ENCODE peak calls at places on chromosome 21, in nine cellular contexts. One of them, this sample, is unnamed.

GRCh38 chr21:32834825-32835224 is 63.3 kb upstream of the PAXBP1 start:
- DNase-seq in esophagus muscularis mucosa: peak; percentile 86
- DNase-seq in heart left ventricle: no peak
- DNase-seq in sigmoid colon: no peak
- DNase-seq in breast epithelium: no peak
- DNase-seq in stomach: no peak
- DNase-seq in transverse colon: no peak
- DNase-seq in tibial nerve: no peak
- DNase-seq in right lobe of liver: no peak
- DNase-seq in this sample: no peak

GRCh38 chr21:39802226-39802625 is 57.2 kb downstream of the IGSF5 start:
- DNase-seq in esophagus muscularis mucosa: no peak
- DNase-seq in heart left ventricle: no peak
- DNase-seq in sigmoid colon: no peak
- DNase-seq in breast epithelium: no peak
- DNase-seq in stomach: no peak
- DNase-seq in transverse colon: no peak
- DNase-seq in tibial nerve: no peak
- DNase-seq in right lobe of liver: no peak
- DNase-seq in this sample: no peak

GRCh38 chr21:41715649-41716321 is 51.1 kb downstream of the RIPK4 start:
- DNase-seq in esophagus muscularis mucosa: no peak
- DNase-seq in heart left ventricle: no peak
- DNase-seq in sigmoid colon: no peak
- DNase-seq in breast epithelium: peak; percentile 60
- DNase-seq in stomach: no peak
- DNase-seq in transverse colon: peak; percentile 73
- DNase-seq in tibial nerve: no peak
- DNase-seq in right lobe of liver: peak; percentile 63
- DNase-seq in this sample: no peak

GRCh38 chr21:29477941-29478340 is 179.2 kb downstream of the BACH1 start:
- DNase-seq in esophagus muscularis mucosa: no peak
- DNase-seq in heart left ventricle: no peak
- DNase-seq in sigmoid colon: no peak
- DNase-seq in breast epithelium: no peak
- DNase-seq in stomach: no peak
- DNase-seq in transverse colon: no peak
- DNase-seq in tibial nerve: no peak
- DNase-seq in right lobe of liver: no peak
- DNase-seq in this sample: no peak

GRCh38 chr21:21163904-21164303 is 165.7 kb downstream of the NCAM2 start:
- DNase-seq in esophagus muscularis mucosa: no peak
- DNase-seq in heart left ventricle: peak; percentile 39
- DNase-seq in sigmoid colon: peak; percentile 70
- DNase-seq in breast epithelium: peak; percentile 27
- DNase-seq in stomach: peak; percentile 26
- DNase-seq in transverse colon: peak; percentile 40
- DNase-seq in tibial nerve: peak; percentile 24
- DNase-seq in right lobe of liver: no peak
- DNase-seq in this sample: no peak

GRCh38 chr21:45253180-45253579 is 34.5 kb downstream of the POFUT2 start:
- DNase-seq in esophagus muscularis mucosa: peak; percentile 81
- DNase-seq in heart left ventricle: no peak
- DNase-seq in sigmoid colon: no peak
- DNase-seq in breast epithelium: no peak
- DNase-seq in stomach: no peak
- DNase-seq in transverse colon: no peak
- DNase-seq in tibial nerve: no peak
- DNase-seq in right lobe of liver: no peak
- DNase-seq in this sample: peak; percentile 41

GRCh38 chr21:36695283-36695634 is 3.7 kb upstream of the SIM2 start:
- DNase-seq in esophagus muscularis mucosa: no peak
- DNase-seq in heart left ventricle: no peak
- DNase-seq in sigmoid colon: no peak
- DNase-seq in breast epithelium: no peak
- DNase-seq in stomach: no peak
- DNase-seq in transverse colon: no peak
- DNase-seq in tibial nerve: no peak
- DNase-seq in right lobe of liver: no peak
- DNase-seq in this sample: no peak

GRCh38 chr21:34703566-34703965 is 34.8 kb downstream of the CLIC6 start:
- DNase-seq in esophagus muscularis mucosa: no peak
- DNase-seq in heart left ventricle: no peak
- DNase-seq in sigmoid colon: no peak
- DNase-seq in breast epithelium: no peak
- DNase-seq in stomach: no peak
- DNase-seq in transverse colon: no peak
- DNase-seq in tibial nerve: no peak
- DNase-seq in right lobe of liver: no peak
- DNase-seq in this sample: no peak

GRCh38 chr21:16708431-16708830 is 804.4 kb upstream of the CXADR start:
- DNase-seq in esophagus muscularis mucosa: no peak
- DNase-seq in heart left ventricle: no peak
- DNase-seq in sigmoid colon: no peak
- DNase-seq in breast epithelium: no peak
- DNase-seq in stomach: no peak
- DNase-seq in transverse colon: no peak
- DNase-seq in tibial nerve: no peak
- DNase-seq in right lobe of liver: no peak
- DNase-seq in this sample: no peak

GRCh38 chr21:45542242-45542666 is at the start of gene SLC19A1:
- DNase-seq in esophagus muscularis mucosa: no peak
- DNase-seq in heart left ventricle: peak; percentile 65
- DNase-seq in sigmoid colon: peak; percentile 77
- DNase-seq in breast epithelium: peak; percentile 24
- DNase-seq in stomach: peak; percentile 79
- DNase-seq in transverse colon: peak; percentile 78
- DNase-seq in tibial nerve: no peak
- DNase-seq in right lobe of liver: peak; percentile 79
- DNase-seq in this sample: peak; percentile 96

GRCh38 chr21:41346758-41347157 is 15.1 kb upstream of the MX2 start:
- DNase-seq in esophagus muscularis mucosa: no peak
- DNase-seq in heart left ventricle: no peak
- DNase-seq in sigmoid colon: no peak
- DNase-seq in breast epithelium: no peak
- DNase-seq in stomach: no peak
- DNase-seq in transverse colon: no peak
- DNase-seq in tibial nerve: no peak
- DNase-seq in right lobe of liver: no peak
- DNase-seq in this sample: no peak

GRCh38 chr21:28485301-28486022 is 507.2 kb downstream of the LTN1 start:
- DNase-seq in esophagus muscularis mucosa: no peak
- DNase-seq in heart left ventricle: no peak
- DNase-seq in sigmoid colon: no peak
- DNase-seq in breast epithelium: no peak
- DNase-seq in stomach: no peak
- DNase-seq in transverse colon: no peak
- DNase-seq in tibial nerve: no peak
- DNase-seq in right lobe of liver: no peak
- DNase-seq in this sample: no peak

GRCh38 chr21:42219606-42220137 is 732 bp downstream of the ABCG1 start:
- DNase-seq in esophagus muscularis mucosa: no peak
- DNase-seq in heart left ventricle: no peak
- DNase-seq in sigmoid colon: peak; percentile 81
- DNase-seq in breast epithelium: no peak
- DNase-seq in stomach: peak; percentile 31
- DNase-seq in transverse colon: peak; percentile 38
- DNase-seq in tibial nerve: no peak
- DNase-seq in right lobe of liver: peak; percentile 51
- DNase-seq in this sample: peak; percentile 92

GRCh38 chr21:42621828-42622199 is 31.6 kb upstream of the PDE9A start:
- DNase-seq in esophagus muscularis mucosa: no peak
- DNase-seq in heart left ventricle: no peak
- DNase-seq in sigmoid colon: no peak
- DNase-seq in breast epithelium: no peak
- DNase-seq in stomach: no peak
- DNase-seq in transverse colon: no peak
- DNase-seq in tibial nerve: no peak
- DNase-seq in right lobe of liver: no peak
- DNase-seq in this sample: peak; percentile 4

GRCh38 chr21:33028759-33029511 is 3.2 kb downstream of the OLIG2 start:
- DNase-seq in esophagus muscularis mucosa: no peak
- DNase-seq in heart left ventricle: no peak
- DNase-seq in sigmoid colon: peak; percentile 62
- DNase-seq in breast epithelium: no peak
- DNase-seq in stomach: no peak
- DNase-seq in transverse colon: no peak
- DNase-seq in tibial nerve: no peak
- DNase-seq in right lobe of liver: no peak
- DNase-seq in this sample: no peak

GRCh38 chr21:31837613-31838390 is 35.0 kb upstream of the HUNK start:
- DNase-seq in esophagus muscularis mucosa: no peak
- DNase-seq in heart left ventricle: no peak
- DNase-seq in sigmoid colon: no peak
- DNase-seq in breast epithelium: no peak
- DNase-seq in stomach: no peak
- DNase-seq in transverse colon: no peak
- DNase-seq in tibial nerve: no peak
- DNase-seq in right lobe of liver: no peak
- DNase-seq in this sample: no peak

GRCh38 chr21:29196021-29196663 is 65.7 kb downstream of the MAP3K7CL start:
- DNase-seq in esophagus muscularis mucosa: no peak
- DNase-seq in heart left ventricle: peak; percentile 56
- DNase-seq in sigmoid colon: peak; percentile 66
- DNase-seq in breast epithelium: no peak
- DNase-seq in stomach: peak; percentile 53
- DNase-seq in transverse colon: peak; percentile 51
- DNase-seq in tibial nerve: no peak
- DNase-seq in right lobe of liver: no peak
- DNase-seq in this sample: no peak

GRCh38 chr21:27772816-27773215 is 805.9 kb upstream of the ADAMTS5 start:
- DNase-seq in esophagus muscularis mucosa: no peak
- DNase-seq in heart left ventricle: no peak
- DNase-seq in sigmoid colon: no peak
- DNase-seq in breast epithelium: no peak
- DNase-seq in stomach: no peak
- DNase-seq in transverse colon: no peak
- DNase-seq in tibial nerve: no peak
- DNase-seq in right lobe of liver: no peak
- DNase-seq in this sample: no peak

GRCh38 chr21:28943631-28944030 is 49.0 kb downstream of the LTN1 start:
- DNase-seq in esophagus muscularis mucosa: no peak
- DNase-seq in heart left ventricle: no peak
- DNase-seq in sigmoid colon: no peak
- DNase-seq in breast epithelium: no peak
- DNase-seq in stomach: no peak
- DNase-seq in transverse colon: no peak
- DNase-seq in tibial nerve: no peak
- DNase-seq in right lobe of liver: no peak
- DNase-seq in this sample: no peak

GRCh38 chr21:38733973-38734546 is 71.7 kb upstream of the ETS2 start:
- DNase-seq in esophagus muscularis mucosa: peak; percentile 98
- DNase-seq in heart left ventricle: peak; percentile 85
- DNase-seq in sigmoid colon: peak; percentile 92
- DNase-seq in breast epithelium: peak; percentile 78
- DNase-seq in stomach: peak; percentile 89
- DNase-seq in transverse colon: peak; percentile 93
- DNase-seq in tibial nerve: peak; percentile 94
- DNase-seq in right lobe of liver: peak; percentile 88
- DNase-seq in this sample: peak; percentile 94
- TF ChIP-seq POLR2A in esophagus muscularis mucosa: no peak
- TF ChIP-seq POLR2A in heart left ventricle: no peak
- TF ChIP-seq POLR2A in sigmoid colon: no peak
- TF ChIP-seq POLR2A in breast epithelium: no peak
- TF ChIP-seq POLR2A in stomach: no peak
- TF ChIP-seq POLR2A in transverse colon: no peak
- TF ChIP-seq POLR2A in tibial nerve: no peak
- TF ChIP-seq POLR2A in right lobe of liver: no peak
- TF ChIP-seq POLR2A in this sample: no peak

GRCh38 chr21:26487981-26488480 is 85.1 kb downstream of the CYYR1 start:
- DNase-seq in esophagus muscularis mucosa: no peak
- DNase-seq in heart left ventricle: no peak
- DNase-seq in sigmoid colon: no peak
- DNase-seq in breast epithelium: no peak
- DNase-seq in stomach: no peak
- DNase-seq in transverse colon: no peak
- DNase-seq in tibial nerve: no peak
- DNase-seq in right lobe of liver: no peak
- DNase-seq in this sample: no peak

GRCh38 chr21:26490771-26491170 is 82.3 kb downstream of the CYYR1 start:
- DNase-seq in esophagus muscularis mucosa: no peak
- DNase-seq in heart left ventricle: no peak
- DNase-seq in sigmoid colon: no peak
- DNase-seq in breast epithelium: no peak
- DNase-seq in stomach: no peak
- DNase-seq in transverse colon: no peak
- DNase-seq in tibial nerve: no peak
- DNase-seq in right lobe of liver: no peak
- DNase-seq in this sample: no peak

GRCh38 chr21:26495283-26495849 is 77.7 kb downstream of the CYYR1 start:
- DNase-seq in esophagus muscularis mucosa: no peak
- DNase-seq in heart left ventricle: no peak
- DNase-seq in sigmoid colon: no peak
- DNase-seq in breast epithelium: no peak
- DNase-seq in stomach: no peak
- DNase-seq in transverse colon: no peak
- DNase-seq in tibial nerve: no peak
- DNase-seq in right lobe of liver: no peak
- DNase-seq in this sample: no peak

GRCh38 chr21:26491663-26492062 is 81.4 kb downstream of the CYYR1 start:
- DNase-seq in esophagus muscularis mucosa: no peak
- DNase-seq in heart left ventricle: no peak
- DNase-seq in sigmoid colon: no peak
- DNase-seq in breast epithelium: no peak
- DNase-seq in stomach: no peak
- DNase-seq in transverse colon: no peak
- DNase-seq in tibial nerve: no peak
- DNase-seq in right lobe of liver: no peak
- DNase-seq in this sample: no peak

GRCh38 chr21:26489781-26490180 is 83.3 kb downstream of the CYYR1 start:
- DNase-seq in esophagus muscularis mucosa: no peak
- DNase-seq in heart left ventricle: no peak
- DNase-seq in sigmoid colon: no peak
- DNase-seq in breast epithelium: no peak
- DNase-seq in stomach: no peak
- DNase-seq in transverse colon: no peak
- DNase-seq in tibial nerve: no peak
- DNase-seq in right lobe of liver: no peak
- DNase-seq in this sample: no peak
- TF ChIP-seq CTCF in esophagus muscularis mucosa: no peak
- TF ChIP-seq CTCF in heart left ventricle: no peak
- TF ChIP-seq CTCF in sigmoid colon: no peak
- TF ChIP-seq CTCF in breast epithelium: no peak
- TF ChIP-seq CTCF in stomach: no peak
- TF ChIP-seq CTCF in transverse colon: no peak
- TF ChIP-seq CTCF in tibial nerve: no peak
- TF ChIP-seq CTCF in right lobe of liver: no peak
- TF ChIP-seq CTCF in this sample: no peak

GRCh38 chr21:46661627-46662366 is 26.3 kb downstream of the PRMT2 start:
- DNase-seq in esophagus muscularis mucosa: no peak
- DNase-seq in heart left ventricle: no peak
- DNase-seq in sigmoid colon: no peak
- DNase-seq in breast epithelium: no peak
- DNase-seq in stomach: no peak
- DNase-seq in transverse colon: no peak
- DNase-seq in tibial nerve: no peak
- DNase-seq in right lobe of liver: no peak
- DNase-seq in this sample: no peak
- H3K4me3 ChIP-seq in esophagus muscularis mucosa: peak overlapping the region; percentile 56
- H3K4me3 ChIP-seq in heart left ventricle: peak overlapping the region; percentile 34
- H3K4me3 ChIP-seq in sigmoid colon: peak overlapping the region; percentile 44
- H3K4me3 ChIP-seq in breast epithelium: peak overlapping the region; percentile 16
- H3K4me3 ChIP-seq in stomach: peak overlapping the region; percentile 27
- H3K4me3 ChIP-seq in transverse colon: peak overlapping the region; percentile 28
- H3K4me3 ChIP-seq in tibial nerve: peak overlapping the region; percentile 34
- H3K4me3 ChIP-seq in right lobe of liver: no peak overlapping the region
- H3K4me3 ChIP-seq in this sample: no peak overlapping the region

GRCh38 chr21:43775795-43776430 is at the start of gene CSTB:
- DNase-seq in esophagus muscularis mucosa: peak; percentile 95
- DNase-seq in heart left ventricle: peak; percentile 89
- DNase-seq in sigmoid colon: peak; percentile 90
- DNase-seq in breast epithelium: peak; percentile 69
- DNase-seq in stomach: peak; percentile 80
- DNase-seq in transverse colon: peak; percentile 87
- DNase-seq in tibial nerve: peak; percentile 74
- DNase-seq in right lobe of liver: peak; percentile 92
- DNase-seq in this sample: peak; percentile 96
- TF ChIP-seq POLR2A in esophagus muscularis mucosa: peak; percentile 44
- TF ChIP-seq POLR2A in heart left ventricle: no peak
- TF ChIP-seq POLR2A in sigmoid colon: peak; percentile 36
- TF ChIP-seq POLR2A in breast epithelium: peak; percentile 28
- TF ChIP-seq POLR2A in stomach: no peak
- TF ChIP-seq POLR2A in transverse colon: peak; percentile 91
- TF ChIP-seq POLR2A in tibial nerve: peak; percentile 80
- TF ChIP-seq POLR2A in right lobe of liver: peak; percentile 74
- TF ChIP-seq POLR2A in this sample: no peak